ENCODE peak calls at places on chromosomes 5 and 9, in nine cellular contexts. L, D, V, B, R, E, N, Q and A are unnamed samples.

GRCh38 chr9:113566712-113567071 is 103.2 kb downstream of the RGS3 start:
- DNase-seq in N (no peak), R (no peak), V (no peak), D (no peak), Q (no peak), B (no peak), L (no peak), E (no peak), A (no peak)

GRCh38 chr9:137116728-137117127 is 2.2 kb upstream of the DPP7 start:
- DNase-seq in B (peak; percentile 70), D (peak; percentile 23), V (no peak), E (no peak), N (no peak), L (no peak), Q (no peak), R (no peak), A (peak; percentile 54)

GRCh38 chr5:131384181-131384580 is 120.3 kb downstream of the CDC42SE2 start:
- DNase-seq in B (no peak), V (no peak), Q (no peak), L (no peak), R (no peak), D (no peak), E (no peak), N (no peak), A (no peak)

GRCh38 chr5:35869705-35870277 is 13.1 kb downstream of the IL7R start:
- DNase-seq in R (no peak), L (no peak), D (no peak), V (no peak), E (no peak), B (no peak), N (no peak), Q (no peak), A (no peak)

GRCh38 chr5:57642698-57643097 is 160.1 kb upstream of the ACTBL2 start:
- DNase-seq in V (no peak), N (no peak), L (no peak), Q (no peak), E (no peak), D (no peak), R (no peak), B (no peak), A (no peak)

GRCh38 chr5:9156282-9156681 is 389.6 kb downstream of the SEMA5A start:
- DNase-seq in B (no peak), N (no peak), V (no peak), E (no peak), R (peak; percentile 44), D (peak; percentile 63), Q (peak; percentile 27), L (no peak), A (peak; percentile 79)

GRCh38 chr5:1544294-1545010 is 20.7 kb upstream of the LPCAT1 start:
- DNase-seq in R (no peak), B (no peak), V (no peak), D (no peak), Q (no peak), L (no peak), N (no peak), E (no peak), A (no peak)

GRCh38 chr5:176947847-176948246 is 48.7 kb upstream of the HK3 start:
- DNase-seq in R (no peak), E (no peak), B (no peak), L (no peak), Q (no peak), D (no peak), N (no peak), V (no peak), A (no peak)

GRCh38 chr5:88203977-88204735 is 64.5 kb downstream of the TMEM161B start:
- DNase-seq in V (no peak), B (no peak), D (no peak), Q (no peak), E (no peak), N (no peak), L (no peak), R (peak; percentile 80), A (no peak)

DNA sequence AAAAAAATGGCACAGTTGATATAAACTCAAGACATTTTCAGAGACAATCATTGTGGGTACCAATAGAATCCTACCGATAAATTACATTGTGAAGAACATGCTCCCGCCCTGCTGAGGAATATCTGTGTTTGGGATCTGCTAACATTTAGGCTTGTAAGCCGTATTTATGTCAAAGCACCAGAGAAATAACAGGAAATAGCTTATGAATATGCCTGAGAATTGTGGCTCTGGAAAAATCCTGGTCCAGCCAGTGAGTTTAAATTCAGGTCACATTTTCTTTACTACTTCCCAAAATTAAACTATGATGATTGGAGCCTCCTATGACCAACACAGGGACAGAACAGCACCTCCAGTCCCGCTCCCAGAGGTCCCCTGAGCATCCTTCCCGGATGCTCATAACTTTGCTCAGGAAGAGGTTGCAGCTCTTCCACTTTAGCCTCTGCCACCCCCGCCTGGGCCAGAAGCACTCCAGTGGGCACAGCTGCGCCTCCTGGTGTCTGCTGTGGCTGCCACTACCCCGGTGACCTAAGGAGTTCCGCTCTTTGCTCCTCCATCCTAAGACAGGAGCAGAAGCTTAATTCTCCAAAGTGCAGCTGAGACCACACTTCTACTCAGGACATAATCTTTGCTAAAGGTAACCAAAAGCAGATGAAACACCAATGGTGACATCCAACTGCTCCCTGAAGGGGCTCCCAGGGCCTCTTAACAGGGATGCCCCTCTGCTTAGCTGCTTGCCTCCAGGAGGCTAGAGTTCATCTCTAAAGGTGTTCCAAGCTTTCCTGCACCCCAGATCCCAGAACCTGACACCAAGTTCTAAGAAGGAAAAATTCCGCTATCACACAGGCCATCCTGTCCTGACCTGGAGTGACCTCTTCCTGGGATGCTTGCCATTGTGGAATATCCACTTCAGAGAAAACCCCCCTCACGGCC is 58.8 kb downstream of the SLC1A1 start:
- DNase-seq in B (peak; percentile 10), V (no peak), R (no peak), D (no peak), N (no peak), Q (peak; percentile 14), L (no peak), E (peak; percentile 85), A (no peak)
- TF ChIP-seq CTCF in B (peak; percentile 59), V (no peak), R (peak; percentile 29), D (peak; percentile 24), N (peak; percentile 52), Q (no peak), L (no peak), E (peak; percentile 44), A (peak; percentile 23)

GRCh38 chr5:157004893-157005551 is 42.0 kb upstream of the TIMD4 start:
- DNase-seq in E (no peak), L (no peak), V (no peak), Q (no peak), N (no peak), B (no peak), R (no peak), D (no peak), A (no peak)
- H3K4me3 ChIP-seq in E (no peak overlapping the region), L (no peak overlapping the region), V (no peak overlapping the region), Q (no peak overlapping the region), N (no peak overlapping the region), B (no peak overlapping the region), R (no peak overlapping the region), D (no peak overlapping the region), A (no peak overlapping the region)

GRCh38 chr5:161544350-161544765 is 2.2 kb downstream of the GABRB2 start:
- DNase-seq in L (no peak), R (peak; percentile 46), E (peak; percentile 12), V (no peak), B (peak; percentile 30), Q (no peak), D (peak; percentile 55), N (peak; percentile 7), A (peak; percentile 21)
- TF ChIP-seq CTCF in L (peak; percentile 70), R (peak; percentile 86), E (peak; percentile 66), V (peak; percentile 69), B (peak; percentile 76), Q (peak; percentile 46), D (peak; percentile 85), N (peak; percentile 96), A (peak; percentile 77)

GRCh38 chr5:98843481-98843880 is 70.0 kb downstream of the RGMB start:
- DNase-seq in D (no peak), R (no peak), N (no peak), Q (no peak), V (no peak), L (no peak), B (no peak), E (no peak), A (no peak)
- H3K4me3 ChIP-seq in D (no peak overlapping the region), R (no peak overlapping the region), N (no peak overlapping the region), Q (no peak overlapping the region), V (no peak overlapping the region), L (no peak overlapping the region), B (no peak overlapping the region), E (no peak overlapping the region), A (no peak overlapping the region)

GRCh38 chr5:144390133-144390532 is 219.5 kb downstream of the KCTD16 start:
- DNase-seq in L (no peak), R (peak; percentile 2), B (peak; percentile 3), E (peak; percentile 3), N (no peak), D (peak; percentile 15), V (no peak), Q (no peak), A (no peak)
- TF ChIP-seq CTCF in L (peak; percentile 21), R (peak; percentile 31), B (peak; percentile 30), E (no peak), N (peak; percentile 68), D (peak; percentile 38), V (no peak), Q (no peak), A (peak; percentile 42)

DNA sequence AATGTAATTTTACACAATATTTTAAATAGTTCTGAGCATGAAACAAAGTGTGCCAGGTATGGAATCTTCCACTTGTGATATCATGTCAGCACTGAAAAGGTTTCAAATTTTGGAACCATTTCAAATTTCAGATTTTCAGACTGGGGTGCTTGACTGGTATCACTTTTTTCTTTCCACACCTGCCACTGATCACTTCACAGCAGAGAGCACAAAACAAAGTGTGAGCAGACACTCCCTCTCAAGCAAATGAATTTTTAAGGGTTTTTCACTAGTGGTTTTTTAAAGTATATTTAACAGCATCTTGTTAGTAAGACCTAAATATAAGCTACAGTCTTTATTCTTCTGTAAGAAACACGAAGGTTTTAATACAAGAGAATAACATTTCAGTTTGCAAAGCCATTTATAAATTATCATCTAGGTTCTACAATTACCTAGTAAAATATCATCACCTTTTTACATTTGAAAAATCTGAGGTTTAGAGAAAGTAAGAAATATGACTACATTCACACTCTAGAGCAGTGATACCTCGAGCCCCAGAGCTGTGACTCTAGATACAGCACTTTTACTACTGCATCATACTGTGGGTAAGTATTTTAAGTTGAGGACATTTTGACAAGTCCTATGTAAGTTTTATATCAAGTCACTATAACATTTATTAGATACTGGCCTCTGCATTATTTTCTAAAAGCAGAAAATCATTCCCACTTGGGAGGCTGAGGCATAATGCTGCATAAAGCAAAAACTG is 14.6 kb downstream of the GOLPH3 start:
- DNase-seq in L (no peak), V (no peak), N (no peak), D (no peak), E (no peak), R (no peak), Q (no peak), B (no peak), A (no peak)
- H3K4me3 ChIP-seq in L (no peak overlapping the region), V (no peak overlapping the region), N (no peak overlapping the region), D (no peak overlapping the region), E (no peak overlapping the region), R (no peak overlapping the region), Q (no peak overlapping the region), B (no peak overlapping the region), A (no peak overlapping the region)

DNA sequence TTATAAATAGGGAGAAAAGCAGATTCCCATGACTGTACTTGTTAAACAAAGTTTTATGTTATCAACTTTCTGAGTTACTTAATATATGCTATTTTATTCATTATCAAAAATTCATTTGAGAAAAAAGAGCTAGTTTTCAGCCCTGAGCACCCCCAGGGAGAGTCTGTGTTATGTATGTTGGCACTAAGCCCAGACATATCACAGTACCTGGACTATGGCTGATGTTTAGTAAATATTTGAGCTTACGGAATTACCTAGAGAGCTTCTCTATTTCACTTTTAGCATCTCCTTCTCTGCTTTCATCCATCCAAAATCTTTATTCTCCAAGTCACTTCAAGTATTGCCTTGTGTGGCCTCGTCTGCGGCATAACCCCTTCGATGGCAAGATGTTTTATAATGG is 225.9 kb upstream of the PCSK5 start:
- DNase-seq in B (peak; percentile 15), R (no peak), L (no peak), E (no peak), N (no peak), D (no peak), Q (no peak), V (no peak), A (no peak)
- TF ChIP-seq CTCF in B (no peak), R (no peak), L (no peak), E (no peak), N (no peak), D (no peak), Q (no peak), V (no peak), A (no peak)